ENCODE peak calls at places on chromosome 17, in seven cellular contexts. One of them, this sample, is unnamed.

GRCh38 chr17:8896087-8896486 is 28.6 kb upstream of the PIK3R6 start:
- DNase-seq in heart left ventricle: no peak
- DNase-seq in NCI-H2171 treated with DMSO at 0.1 percent for 48 hours: no peak
- DNase-seq in psoas muscle: no peak
- DNase-seq in T-helper 17 cell: no peak
- DNase-seq in stimulated activated CD4-positive, alpha-beta T cell treated with anti-CD3 and anti-CD28 coated beads, Interleukin-1b, Interleukin-23, amount 100 ng/mL, for 48 hours: no peak
- DNase-seq in head of caudate nucleus: no peak
- DNase-seq in this sample: no peak

GRCh38 chr17:41421116-41421515 is 3.3 kb downstream of the KRT37 start:
- DNase-seq in heart left ventricle: no peak
- DNase-seq in NCI-H2171 treated with DMSO at 0.1 percent for 48 hours: no peak
- DNase-seq in psoas muscle: no peak
- DNase-seq in T-helper 17 cell: no peak
- DNase-seq in stimulated activated CD4-positive, alpha-beta T cell treated with anti-CD3 and anti-CD28 coated beads, Interleukin-1b, Interleukin-23, amount 100 ng/mL, for 48 hours: no peak
- DNase-seq in head of caudate nucleus: no peak
- DNase-seq in this sample: no peak

GRCh38 chr17:79009397-79010303 is at the start of gene CANT1:
- DNase-seq in heart left ventricle: peak; percentile 86
- DNase-seq in NCI-H2171 treated with DMSO at 0.1 percent for 48 hours: peak; percentile 85
- DNase-seq in psoas muscle: peak; percentile 87
- DNase-seq in T-helper 17 cell: peak; percentile 81
- DNase-seq in stimulated activated CD4-positive, alpha-beta T cell treated with anti-CD3 and anti-CD28 coated beads, Interleukin-1b, Interleukin-23, amount 100 ng/mL, for 48 hours: peak; percentile 80
- DNase-seq in head of caudate nucleus: peak; percentile 91
- DNase-seq in this sample: peak; percentile 88

GRCh38 chr17:81314410-81315169 is 19.5 kb upstream of the SLC38A10 start:
- DNase-seq in heart left ventricle: no peak
- DNase-seq in NCI-H2171 treated with DMSO at 0.1 percent for 48 hours: no peak
- DNase-seq in psoas muscle: no peak
- DNase-seq in T-helper 17 cell: no peak
- DNase-seq in stimulated activated CD4-positive, alpha-beta T cell treated with anti-CD3 and anti-CD28 coated beads, Interleukin-1b, Interleukin-23, amount 100 ng/mL, for 48 hours: no peak
- DNase-seq in head of caudate nucleus: no peak
- DNase-seq in this sample: no peak

GRCh38 chr17:18144261-18144660 is 35.7 kb downstream of the MYO15A start:
- DNase-seq in heart left ventricle: no peak
- DNase-seq in NCI-H2171 treated with DMSO at 0.1 percent for 48 hours: no peak
- DNase-seq in psoas muscle: no peak
- DNase-seq in T-helper 17 cell: no peak
- DNase-seq in stimulated activated CD4-positive, alpha-beta T cell treated with anti-CD3 and anti-CD28 coated beads, Interleukin-1b, Interleukin-23, amount 100 ng/mL, for 48 hours: no peak
- DNase-seq in head of caudate nucleus: no peak
- DNase-seq in this sample: no peak

GRCh38 chr17:17978481-17979424 is 6.1 kb downstream of the DRC3 start:
- DNase-seq in heart left ventricle: no peak
- DNase-seq in NCI-H2171 treated with DMSO at 0.1 percent for 48 hours: no peak
- DNase-seq in psoas muscle: no peak
- DNase-seq in T-helper 17 cell: no peak
- DNase-seq in stimulated activated CD4-positive, alpha-beta T cell treated with anti-CD3 and anti-CD28 coated beads, Interleukin-1b, Interleukin-23, amount 100 ng/mL, for 48 hours: no peak
- DNase-seq in head of caudate nucleus: no peak
- DNase-seq in this sample: no peak

GRCh38 chr17:65137076-65137935 is at the start of gene RGS9:
- DNase-seq in heart left ventricle: peak; percentile 81
- DNase-seq in NCI-H2171 treated with DMSO at 0.1 percent for 48 hours: peak; percentile 74
- DNase-seq in psoas muscle: peak; percentile 85
- DNase-seq in T-helper 17 cell: peak; percentile 85
- DNase-seq in stimulated activated CD4-positive, alpha-beta T cell treated with anti-CD3 and anti-CD28 coated beads, Interleukin-1b, Interleukin-23, amount 100 ng/mL, for 48 hours: peak; percentile 79
- DNase-seq in head of caudate nucleus: peak; percentile 93
- DNase-seq in this sample: peak; percentile 82

GRCh38 chr17:50619489-50619888 is 15.2 kb upstream of the ABCC3 start:
- DNase-seq in heart left ventricle: no peak
- DNase-seq in NCI-H2171 treated with DMSO at 0.1 percent for 48 hours: no peak
- DNase-seq in psoas muscle: no peak
- DNase-seq in T-helper 17 cell: no peak
- DNase-seq in stimulated activated CD4-positive, alpha-beta T cell treated with anti-CD3 and anti-CD28 coated beads, Interleukin-1b, Interleukin-23, amount 100 ng/mL, for 48 hours: no peak
- DNase-seq in head of caudate nucleus: no peak
- DNase-seq in this sample: no peak

GRCh38 chr17:34116306-34116705 is 138.8 kb upstream of the CCL2 start:
- DNase-seq in heart left ventricle: no peak
- DNase-seq in NCI-H2171 treated with DMSO at 0.1 percent for 48 hours: no peak
- DNase-seq in psoas muscle: no peak
- DNase-seq in T-helper 17 cell: no peak
- DNase-seq in stimulated activated CD4-positive, alpha-beta T cell treated with anti-CD3 and anti-CD28 coated beads, Interleukin-1b, Interleukin-23, amount 100 ng/mL, for 48 hours: no peak
- DNase-seq in head of caudate nucleus: peak; percentile 34
- DNase-seq in this sample: no peak

GRCh38 chr17:29568331-29569244 is at the start of gene TP53I13:
- DNase-seq in heart left ventricle: peak; percentile 88
- DNase-seq in NCI-H2171 treated with DMSO at 0.1 percent for 48 hours: peak; percentile 87
- DNase-seq in psoas muscle: peak; percentile 91
- DNase-seq in T-helper 17 cell: peak; percentile 84
- DNase-seq in stimulated activated CD4-positive, alpha-beta T cell treated with anti-CD3 and anti-CD28 coated beads, Interleukin-1b, Interleukin-23, amount 100 ng/mL, for 48 hours: peak; percentile 86
- DNase-seq in head of caudate nucleus: peak; percentile 88
- DNase-seq in this sample: peak; percentile 89

GRCh38 chr17:35812456-35812855 is 3.2 kb downstream of the TAF15 start:
- DNase-seq in heart left ventricle: no peak
- DNase-seq in NCI-H2171 treated with DMSO at 0.1 percent for 48 hours: no peak
- DNase-seq in psoas muscle: no peak
- DNase-seq in T-helper 17 cell: no peak
- DNase-seq in stimulated activated CD4-positive, alpha-beta T cell treated with anti-CD3 and anti-CD28 coated beads, Interleukin-1b, Interleukin-23, amount 100 ng/mL, for 48 hours: no peak
- DNase-seq in head of caudate nucleus: no peak
- DNase-seq in this sample: no peak

GRCh38 chr17:8623591-8623990 is 6.9 kb downstream of the MYH10 start:
- DNase-seq in heart left ventricle: no peak
- DNase-seq in NCI-H2171 treated with DMSO at 0.1 percent for 48 hours: no peak
- DNase-seq in psoas muscle: no peak
- DNase-seq in T-helper 17 cell: no peak
- DNase-seq in stimulated activated CD4-positive, alpha-beta T cell treated with anti-CD3 and anti-CD28 coated beads, Interleukin-1b, Interleukin-23, amount 100 ng/mL, for 48 hours: no peak
- DNase-seq in head of caudate nucleus: no peak
- DNase-seq in this sample: no peak

This sample was measured in ACHN.